ENCODE peak calls at places on chromosomes 5 and 9, in six cellular contexts. One of them, this sample, is unnamed.

GRCh38 chr5:150246424-150246823 is 43.1 kb downstream of the CAMK2A start:
- DNase-seq in NCI-H1092: no peak
- DNase-seq in activated CD4-positive, alpha-beta memory T cell treated with anti-CD3 and anti-CD28 coated beads for 36 hours: no peak
- DNase-seq in fibroblast of mammary gland: no peak
- DNase-seq in caudate nucleus: no peak
- DNase-seq in anterior cingulate cortex: no peak
- DNase-seq in this sample: no peak

GRCh38 chr9:68560131-68560844 is 19.6 kb upstream of the TMEM252 start:
- DNase-seq in activated CD4-positive, alpha-beta memory T cell treated with anti-CD3 and anti-CD28 coated beads for 36 hours: peak
- DNase-seq in anterior cingulate cortex: no peak
- DNase-seq in NCI-H1092: no peak
- DNase-seq in fibroblast of mammary gland: peak
- DNase-seq in caudate nucleus: no peak
- DNase-seq in this sample: peak

GRCh38 chr9:38024036-38024681 is 44.9 kb downstream of the SHB start:
- DNase-seq in fibroblast of mammary gland: peak
- DNase-seq in NCI-H1092: peak
- DNase-seq in anterior cingulate cortex: peak
- DNase-seq in caudate nucleus: peak
- DNase-seq in activated CD4-positive, alpha-beta memory T cell treated with anti-CD3 and anti-CD28 coated beads for 36 hours: no peak
- DNase-seq in this sample: no peak

GRCh38 chr5:160291467-160291866 is 20.9 kb downstream of the CCNJL start:
- DNase-seq in anterior cingulate cortex: no peak
- DNase-seq in fibroblast of mammary gland: no peak
- DNase-seq in activated CD4-positive, alpha-beta memory T cell treated with anti-CD3 and anti-CD28 coated beads for 36 hours: no peak
- DNase-seq in caudate nucleus: no peak
- DNase-seq in NCI-H1092: no peak
- DNase-seq in this sample: no peak

GRCh38 chr5:37172957-37173356 is 76.2 kb downstream of the CPLANE1 start:
- DNase-seq in caudate nucleus: no peak
- DNase-seq in anterior cingulate cortex: no peak
- DNase-seq in NCI-H1092: no peak
- DNase-seq in activated CD4-positive, alpha-beta memory T cell treated with anti-CD3 and anti-CD28 coated beads for 36 hours: no peak
- DNase-seq in fibroblast of mammary gland: no peak
- DNase-seq in this sample: no peak

GRCh38 chr9:24594234-24594850 is 48.6 kb upstream of the IZUMO3 start:
- DNase-seq in caudate nucleus: no peak
- DNase-seq in activated CD4-positive, alpha-beta memory T cell treated with anti-CD3 and anti-CD28 coated beads for 36 hours: no peak
- DNase-seq in fibroblast of mammary gland: no peak
- DNase-seq in NCI-H1092: no peak
- DNase-seq in anterior cingulate cortex: no peak
- DNase-seq in this sample: no peak

GRCh38 chr9:120043448-120043847 is 536.5 kb downstream of the CDK5RAP2 start:
- DNase-seq in caudate nucleus: peak
- DNase-seq in NCI-H1092: peak
- DNase-seq in activated CD4-positive, alpha-beta memory T cell treated with anti-CD3 and anti-CD28 coated beads for 36 hours: no peak
- DNase-seq in anterior cingulate cortex: no peak
- DNase-seq in fibroblast of mammary gland: no peak
- DNase-seq in this sample: no peak

GRCh38 chr5:154610321-154611154 is 132.5 kb upstream of the HAND1 start:
- DNase-seq in anterior cingulate cortex: no peak
- DNase-seq in activated CD4-positive, alpha-beta memory T cell treated with anti-CD3 and anti-CD28 coated beads for 36 hours: peak
- DNase-seq in fibroblast of mammary gland: peak
- DNase-seq in NCI-H1092: peak
- DNase-seq in caudate nucleus: no peak
- DNase-seq in this sample: peak

GRCh38 chr5:132394681-132395259 is 25.3 kb downstream of the SLC22A5 start:
- DNase-seq in activated CD4-positive, alpha-beta memory T cell treated with anti-CD3 and anti-CD28 coated beads for 36 hours: no peak
- DNase-seq in fibroblast of mammary gland: no peak
- DNase-seq in caudate nucleus: no peak
- DNase-seq in anterior cingulate cortex: no peak
- DNase-seq in NCI-H1092: peak
- DNase-seq in this sample: no peak

GRCh38 chr9:101566904-101567724 is 27.7 kb downstream of the PPP3R2 start:
- DNase-seq in anterior cingulate cortex: no peak
- DNase-seq in activated CD4-positive, alpha-beta memory T cell treated with anti-CD3 and anti-CD28 coated beads for 36 hours: peak
- DNase-seq in NCI-H1092: no peak
- DNase-seq in caudate nucleus: no peak
- DNase-seq in fibroblast of mammary gland: peak
- DNase-seq in this sample: no peak

GRCh38 chr9:117073539-117074336 is 341.1 kb downstream of the ASTN2 start:
- DNase-seq in fibroblast of mammary gland: no peak
- DNase-seq in caudate nucleus: no peak
- DNase-seq in anterior cingulate cortex: no peak
- DNase-seq in activated CD4-positive, alpha-beta memory T cell treated with anti-CD3 and anti-CD28 coated beads for 36 hours: no peak
- DNase-seq in NCI-H1092: no peak
- DNase-seq in this sample: no peak

GRCh38 chr9:114259800-114260523 is 62.9 kb upstream of the ORM1 start:
- DNase-seq in activated CD4-positive, alpha-beta memory T cell treated with anti-CD3 and anti-CD28 coated beads for 36 hours: no peak
- DNase-seq in NCI-H1092: peak
- DNase-seq in caudate nucleus: no peak
- DNase-seq in fibroblast of mammary gland: no peak
- DNase-seq in anterior cingulate cortex: no peak
- DNase-seq in this sample: no peak

GRCh38 chr5:40985501-40985900 is 76.2 kb downstream of the C7 start:
- DNase-seq in fibroblast of mammary gland: no peak
- DNase-seq in activated CD4-positive, alpha-beta memory T cell treated with anti-CD3 and anti-CD28 coated beads for 36 hours: no peak
- DNase-seq in anterior cingulate cortex: no peak
- DNase-seq in caudate nucleus: no peak
- DNase-seq in NCI-H1092: no peak
- DNase-seq in this sample: no peak

GRCh38 chr5:172686539-172687390 is 45.7 kb downstream of the NEURL1B start:
- DNase-seq in fibroblast of mammary gland: no peak
- DNase-seq in activated CD4-positive, alpha-beta memory T cell treated with anti-CD3 and anti-CD28 coated beads for 36 hours: no peak
- DNase-seq in caudate nucleus: no peak
- DNase-seq in NCI-H1092: no peak
- DNase-seq in anterior cingulate cortex: no peak
- DNase-seq in this sample: no peak

GRCh38 chr5:84642795-84643194 is 258.1 kb upstream of the EDIL3 start:
- DNase-seq in caudate nucleus: no peak
- DNase-seq in activated CD4-positive, alpha-beta memory T cell treated with anti-CD3 and anti-CD28 coated beads for 36 hours: no peak
- DNase-seq in anterior cingulate cortex: no peak
- DNase-seq in NCI-H1092: no peak
- DNase-seq in fibroblast of mammary gland: peak
- DNase-seq in this sample: no peak

GRCh38 chr9:93077811-93078210 is 18.2 kb upstream of the CARD19 start:
- DNase-seq in fibroblast of mammary gland: no peak
- DNase-seq in activated CD4-positive, alpha-beta memory T cell treated with anti-CD3 and anti-CD28 coated beads for 36 hours: no peak
- DNase-seq in caudate nucleus: no peak
- DNase-seq in anterior cingulate cortex: no peak
- DNase-seq in NCI-H1092: no peak
- DNase-seq in this sample: no peak

GRCh38 chr5:56244676-56245075 is 11.5 kb upstream of the ANKRD55 start:
- DNase-seq in activated CD4-positive, alpha-beta memory T cell treated with anti-CD3 and anti-CD28 coated beads for 36 hours: no peak
- DNase-seq in anterior cingulate cortex: no peak
- DNase-seq in fibroblast of mammary gland: no peak
- DNase-seq in NCI-H1092: no peak
- DNase-seq in caudate nucleus: no peak
- DNase-seq in this sample: no peak

GRCh38 chr9:4796988-4797956 is 4.5 kb downstream of the RCL1 start:
- DNase-seq in anterior cingulate cortex: no peak
- DNase-seq in fibroblast of mammary gland: peak
- DNase-seq in NCI-H1092: no peak
- DNase-seq in activated CD4-positive, alpha-beta memory T cell treated with anti-CD3 and anti-CD28 coated beads for 36 hours: no peak
- DNase-seq in caudate nucleus: no peak
- DNase-seq in this sample: no peak

GRCh38 chr5:149411738-149412519 is 32.8 kb upstream of the IL17B start:
- DNase-seq in caudate nucleus: no peak
- DNase-seq in anterior cingulate cortex: no peak
- DNase-seq in fibroblast of mammary gland: no peak
- DNase-seq in NCI-H1092: no peak
- DNase-seq in activated CD4-positive, alpha-beta memory T cell treated with anti-CD3 and anti-CD28 coated beads for 36 hours: no peak
- DNase-seq in this sample: no peak

GRCh38 chr5:150412319-150413175 is at the start of gene CD74:
- DNase-seq in NCI-H1092: no peak
- DNase-seq in activated CD4-positive, alpha-beta memory T cell treated with anti-CD3 and anti-CD28 coated beads for 36 hours: peak
- DNase-seq in fibroblast of mammary gland: no peak
- DNase-seq in anterior cingulate cortex: no peak
- DNase-seq in caudate nucleus: no peak
- DNase-seq in this sample: peak

GRCh38 chr9:105425817-105426433 is 21.9 kb upstream of the FSD1L start:
- DNase-seq in NCI-H1092: no peak
- DNase-seq in fibroblast of mammary gland: peak
- DNase-seq in activated CD4-positive, alpha-beta memory T cell treated with anti-CD3 and anti-CD28 coated beads for 36 hours: no peak
- DNase-seq in caudate nucleus: no peak
- DNase-seq in anterior cingulate cortex: no peak
- DNase-seq in this sample: no peak

GRCh38 chr5:172424111-172424490 is 30.2 kb downstream of the SH3PXD2B start:
- DNase-seq in activated CD4-positive, alpha-beta memory T cell treated with anti-CD3 and anti-CD28 coated beads for 36 hours: no peak
- DNase-seq in caudate nucleus: no peak
- DNase-seq in NCI-H1092: no peak
- DNase-seq in anterior cingulate cortex: no peak
- DNase-seq in fibroblast of mammary gland: no peak
- DNase-seq in this sample: no peak

GRCh38 chr5:113059232-113059805 is 82.7 kb downstream of the DCP2 start:
- DNase-seq in NCI-H1092: no peak
- DNase-seq in fibroblast of mammary gland: peak
- DNase-seq in activated CD4-positive, alpha-beta memory T cell treated with anti-CD3 and anti-CD28 coated beads for 36 hours: no peak
- DNase-seq in caudate nucleus: no peak
- DNase-seq in anterior cingulate cortex: no peak
- DNase-seq in this sample: no peak

GRCh38 chr9:81382281-81382680 is 307.1 kb downstream of the TLE1 start:
- DNase-seq in NCI-H1092: no peak
- DNase-seq in fibroblast of mammary gland: no peak
- DNase-seq in caudate nucleus: no peak
- DNase-seq in anterior cingulate cortex: no peak
- DNase-seq in activated CD4-positive, alpha-beta memory T cell treated with anti-CD3 and anti-CD28 coated beads for 36 hours: no peak
- DNase-seq in this sample: no peak

GRCh38 chr5:145943674-145944121 is 7.3 kb downstream of the SH3RF2 start:
- DNase-seq in activated CD4-positive, alpha-beta memory T cell treated with anti-CD3 and anti-CD28 coated beads for 36 hours: no peak
- DNase-seq in NCI-H1092: no peak
- DNase-seq in anterior cingulate cortex: no peak
- DNase-seq in fibroblast of mammary gland: peak
- DNase-seq in caudate nucleus: no peak
- DNase-seq in this sample: no peak

GRCh38 chr9:4510546-4511322 is 20.5 kb downstream of the SLC1A1 start:
- DNase-seq in anterior cingulate cortex: no peak
- DNase-seq in activated CD4-positive, alpha-beta memory T cell treated with anti-CD3 and anti-CD28 coated beads for 36 hours: no peak
- DNase-seq in NCI-H1092: no peak
- DNase-seq in caudate nucleus: no peak
- DNase-seq in fibroblast of mammary gland: no peak
- DNase-seq in this sample: no peak

GRCh38 chr9:97474373-97474925 is 27.0 kb upstream of the TMOD1 start:
- DNase-seq in caudate nucleus: no peak
- DNase-seq in NCI-H1092: no peak
- DNase-seq in anterior cingulate cortex: no peak
- DNase-seq in fibroblast of mammary gland: peak
- DNase-seq in activated CD4-positive, alpha-beta memory T cell treated with anti-CD3 and anti-CD28 coated beads for 36 hours: no peak
- DNase-seq in this sample: no peak

GRCh38 chr5:156497816-156498215 is 170.9 kb downstream of the SGCD start:
- DNase-seq in fibroblast of mammary gland: peak
- DNase-seq in anterior cingulate cortex: no peak
- DNase-seq in NCI-H1092: no peak
- DNase-seq in caudate nucleus: no peak
- DNase-seq in activated CD4-positive, alpha-beta memory T cell treated with anti-CD3 and anti-CD28 coated beads for 36 hours: no peak
- DNase-seq in this sample: no peak

GRCh38 chr5:74320526-74320925 is 320.0 kb downstream of the ENC1 start:
- DNase-seq in caudate nucleus: no peak
- DNase-seq in anterior cingulate cortex: no peak
- DNase-seq in fibroblast of mammary gland: no peak
- DNase-seq in activated CD4-positive, alpha-beta memory T cell treated with anti-CD3 and anti-CD28 coated beads for 36 hours: peak
- DNase-seq in NCI-H1092: no peak
- DNase-seq in this sample: no peak

GRCh38 chr5:93596676-93597441 is 13.8 kb downstream of the NR2F1 start:
- DNase-seq in fibroblast of mammary gland: no peak
- DNase-seq in anterior cingulate cortex: no peak
- DNase-seq in NCI-H1092: no peak
- DNase-seq in activated CD4-positive, alpha-beta memory T cell treated with anti-CD3 and anti-CD28 coated beads for 36 hours: no peak
- DNase-seq in caudate nucleus: no peak
- DNase-seq in this sample: no peak

GRCh38 chr9:109481747-109482325 is 16.3 kb downstream of the PTPN3 start:
- DNase-seq in NCI-H1092: no peak
- DNase-seq in activated CD4-positive, alpha-beta memory T cell treated with anti-CD3 and anti-CD28 coated beads for 36 hours: no peak
- DNase-seq in fibroblast of mammary gland: no peak
- DNase-seq in caudate nucleus: no peak
- DNase-seq in anterior cingulate cortex: no peak
- DNase-seq in this sample: no peak

GRCh38 chr5:40685191-40685590 is 5.5 kb downstream of the PTGER4 start:
- DNase-seq in caudate nucleus: no peak
- DNase-seq in anterior cingulate cortex: no peak
- DNase-seq in fibroblast of mammary gland: no peak
- DNase-seq in activated CD4-positive, alpha-beta memory T cell treated with anti-CD3 and anti-CD28 coated beads for 36 hours: no peak
- DNase-seq in NCI-H1092: no peak
- DNase-seq in this sample: no peak

GRCh38 chr9:95533996-95534680 is 17.4 kb upstream of the PTCH1 start:
- DNase-seq in NCI-H1092: no peak
- DNase-seq in activated CD4-positive, alpha-beta memory T cell treated with anti-CD3 and anti-CD28 coated beads for 36 hours: no peak
- DNase-seq in caudate nucleus: no peak
- DNase-seq in fibroblast of mammary gland: no peak
- DNase-seq in anterior cingulate cortex: no peak
- DNase-seq in this sample: no peak